ENCODE peak calls at places on chromosomes 7 and 10, in four cellular contexts. One of them, this sample, is unnamed.
A peak's percentile ranks its signal among the peaks of the same experiment; 100 is the strongest.

GRCh38 chr7:96949766-96950165 is 55.6 kb upstream of the DLX6 start:
- DNase-seq in GM12878: no peak
- DNase-seq in K562: no peak
- DNase-seq in NT2/D1: no peak
- DNase-seq in this sample: no peak

GRCh38 chr7:140542226-140542625 is 62.9 kb upstream of the MKRN1 start:
- DNase-seq in K562: no peak
- DNase-seq in GM12878: no peak
- DNase-seq in NT2/D1: no peak
- DNase-seq in this sample: no peak

GRCh38 chr7:40701836-40702551 is 567.2 kb downstream of the SUGCT start:
- DNase-seq in K562: no peak
- DNase-seq in NT2/D1: no peak
- DNase-seq in GM12878: no peak
- DNase-seq in this sample: no peak

GRCh38 chr10:78045237-78045636 is 11.6 kb downstream of the RPS24 start:
- DNase-seq in K562: no peak
- DNase-seq in GM12878: peak; percentile 65
- DNase-seq in NT2/D1: no peak
- DNase-seq in this sample: no peak

GRCh38 chr10:33509231-33509871 is 174.9 kb upstream of the NRP1 start:
- DNase-seq in NT2/D1: no peak
- DNase-seq in K562: no peak
- DNase-seq in GM12878: peak; percentile 25
- DNase-seq in this sample: peak; percentile 56

GRCh38 chr7:107009846-107010203 is 34.7 kb upstream of the PRKAR2B start:
- DNase-seq in K562: no peak
- DNase-seq in GM12878: no peak
- DNase-seq in NT2/D1: no peak
- DNase-seq in this sample: no peak

GRCh38 chr10:6202098-6202683 is 541 bp upstream of the PFKFB3 start:
- DNase-seq in K562: no peak
- DNase-seq in GM12878: no peak
- DNase-seq in NT2/D1: no peak
- DNase-seq in this sample: no peak

GRCh38 chr7:95977994-95978393 is 205.6 kb downstream of the DYNC1I1 start:
- DNase-seq in K562: no peak
- DNase-seq in NT2/D1: no peak
- DNase-seq in GM12878: no peak
- DNase-seq in this sample: no peak

GRCh38 chr7:131057015-131057518 is 270.6 kb upstream of the MKLN1 start:
- DNase-seq in K562: no peak
- DNase-seq in NT2/D1: no peak
- DNase-seq in GM12878: no peak
- DNase-seq in this sample: no peak

GRCh38 chr10:31582365-31583052 is 263.5 kb downstream of the ZEB1 start:
- DNase-seq in K562: no peak
- DNase-seq in GM12878: no peak
- DNase-seq in NT2/D1: no peak
- DNase-seq in this sample: peak; percentile 19

GRCh38 chr10:91034494-91035157 is 113.7 kb upstream of the ANKRD1 start:
- DNase-seq in K562: no peak
- DNase-seq in GM12878: no peak
- DNase-seq in NT2/D1: no peak
- DNase-seq in this sample: no peak

GRCh38 chr7:158576050-158576762 is 11.4 kb downstream of the PTPRN2 start:
- DNase-seq in GM12878: no peak
- DNase-seq in K562: no peak
- DNase-seq in NT2/D1: no peak
- DNase-seq in this sample: no peak

GRCh38 chr7:25124485-25125136 is 449 bp downstream of the CYCS start:
- DNase-seq in K562: peak; percentile 28
- DNase-seq in GM12878: no peak
- DNase-seq in NT2/D1: no peak
- DNase-seq in this sample: no peak

GRCh38 chr10:16182688-16183087 is 254.1 kb upstream of the PTER start:
- DNase-seq in NT2/D1: no peak
- DNase-seq in K562: no peak
- DNase-seq in GM12878: no peak
- DNase-seq in this sample: no peak

GRCh38 chr7:128150223-128150622 is 90.9 kb upstream of the LEP start:
- DNase-seq in K562: no peak
- DNase-seq in GM12878: no peak
- DNase-seq in NT2/D1: no peak
- DNase-seq in this sample: no peak

GRCh38 chr10:97053285-97053684 is 132.5 kb downstream of the SLIT1 start:
- DNase-seq in K562: no peak
- DNase-seq in GM12878: no peak
- DNase-seq in NT2/D1: no peak
- DNase-seq in this sample: no peak

GRCh38 chr10:47396311-47396717 is 12.2 kb upstream of the ZNF488 start:
- DNase-seq in GM12878: no peak
- DNase-seq in K562: no peak
- DNase-seq in NT2/D1: no peak
- DNase-seq in this sample: no peak

GRCh38 chr7:84200859-84201258 is 6.3 kb upstream of the SEMA3A start:
- DNase-seq in NT2/D1: no peak
- DNase-seq in GM12878: no peak
- DNase-seq in K562: no peak
- DNase-seq in this sample: no peak

GRCh38 chr7:25895792-25896171 is 256.2 kb upstream of the NFE2L3 start:
- DNase-seq in NT2/D1: no peak
- DNase-seq in GM12878: no peak
- DNase-seq in K562: no peak
- DNase-seq in this sample: no peak

GRCh38 chr7:96527133-96527827 is 182.4 kb downstream of the SEM1 start:
- DNase-seq in NT2/D1: no peak
- DNase-seq in K562: no peak
- DNase-seq in GM12878: no peak
- DNase-seq in this sample: no peak

GRCh38 chr10:45197816-45198595 is 117.4 kb downstream of the OR13A1 start:
- DNase-seq in NT2/D1: no peak
- DNase-seq in GM12878: no peak
- DNase-seq in K562: no peak
- DNase-seq in this sample: no peak

GRCh38 chr7:143518521-143518920 is 40.8 kb downstream of the TAS2R41 start:
- DNase-seq in NT2/D1: no peak
- DNase-seq in GM12878: no peak
- DNase-seq in K562: no peak
- DNase-seq in this sample: no peak

GRCh38 chr7:99562832-99563231 is 4.4 kb downstream of the ZNF655 start:
- DNase-seq in NT2/D1: peak; percentile 70
- DNase-seq in K562: peak; percentile 80
- DNase-seq in GM12878: no peak
- DNase-seq in this sample: peak; percentile 96

GRCh38 chr7:29935111-29935510 is 54.5 kb downstream of the SCRN1 start:
- DNase-seq in K562: no peak
- DNase-seq in NT2/D1: no peak
- DNase-seq in GM12878: no peak
- DNase-seq in this sample: no peak

DNA sequence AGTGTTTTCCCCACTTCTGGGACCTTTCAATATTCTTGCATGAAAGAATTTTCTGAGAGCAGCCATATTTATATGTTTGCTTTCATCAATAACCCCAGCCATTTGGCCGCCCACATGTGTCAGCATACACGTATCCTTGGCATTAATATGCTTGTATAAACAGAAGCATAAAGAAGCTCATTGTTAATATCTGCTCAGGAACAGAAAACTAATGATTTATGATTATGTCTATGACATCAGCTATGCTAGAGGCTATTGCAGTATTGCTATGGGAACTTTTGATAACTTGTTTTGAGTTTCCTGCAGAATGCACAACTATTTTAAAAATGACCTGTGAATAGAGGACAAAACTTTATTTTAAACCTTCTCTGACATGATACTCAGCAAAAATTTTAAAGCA is 300.9 kb upstream of the MTPN start:
- DNase-seq in K562: no peak
- DNase-seq in NT2/D1: no peak
- DNase-seq in GM12878: no peak
- DNase-seq in this sample: no peak
- H3K9me3 ChIP-seq in K562: no peaks in the 10 kb centered on the region
- H3K9me3 ChIP-seq in NT2/D1: no peaks in the 10 kb centered on the region
- H3K9me3 ChIP-seq in GM12878: no peaks in the 10 kb centered on the region
- H3K9me3 ChIP-seq in this sample: no peaks in the 10 kb centered on the region

GRCh38 chr7:133290676-133291332 is 37.9 kb downstream of the EXOC4 start:
- DNase-seq in GM12878: no peak
- DNase-seq in NT2/D1: no peak
- DNase-seq in K562: no peak
- DNase-seq in this sample: no peak
- TF ChIP-seq ZNF274 in GM12878: no peak
- TF ChIP-seq ZNF274 in NT2/D1: no peak
- TF ChIP-seq ZNF274 in K562: no peak
- TF ChIP-seq ZNF274 in this sample: no peak

GRCh38 chr10:123994417-123995081 is 98.8 kb downstream of the CHST15 start:
- DNase-seq in NT2/D1: peak; percentile 60
- DNase-seq in GM12878: no peak
- DNase-seq in K562: peak; percentile 86
- DNase-seq in this sample: peak; percentile 74
- H3K9ac ChIP-seq in NT2/D1: peak overlapping the region; percentile 85
- H3K9ac ChIP-seq in GM12878: no peak overlapping the region
- H3K9ac ChIP-seq in K562: no peak overlapping the region
- H3K9ac ChIP-seq in this sample: peak overlapping the region; percentile 59

DNA sequence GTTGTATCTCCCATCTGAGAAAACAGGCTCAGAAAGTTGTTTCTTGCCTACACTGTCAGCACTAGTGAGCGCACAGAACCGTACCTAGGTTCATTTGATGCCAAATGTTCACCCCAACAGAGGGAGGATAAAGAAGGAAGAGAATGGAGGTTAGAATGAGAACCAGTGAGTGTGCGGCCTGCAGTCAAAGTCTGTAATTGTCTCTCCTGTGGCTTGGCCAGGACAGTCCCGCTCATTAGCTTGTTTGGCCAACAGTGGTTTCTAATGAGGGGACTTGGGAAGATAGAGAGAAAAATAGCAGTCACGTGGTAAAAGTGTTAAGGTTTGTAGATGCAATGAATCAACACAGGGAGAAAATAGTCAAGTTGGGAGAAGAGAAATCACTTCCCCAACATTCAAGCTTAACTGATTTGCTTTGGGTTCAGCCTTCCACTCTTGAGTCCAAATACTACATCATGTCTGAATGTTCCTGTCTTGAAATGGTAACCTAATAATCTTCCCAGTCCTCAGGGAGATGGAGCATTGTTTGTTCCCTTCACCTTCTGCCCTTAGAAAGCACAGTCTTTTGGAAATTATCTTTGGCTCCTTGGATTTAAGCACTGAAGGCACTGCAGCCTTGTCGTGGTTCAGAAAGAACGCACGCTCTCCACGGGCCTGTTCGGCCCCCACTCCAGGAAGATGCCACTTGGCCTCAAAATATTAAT is 360.4 kb upstream of the ZNF32 start:
- DNase-seq in GM12878: peak; percentile 36
- DNase-seq in K562: no peak
- DNase-seq in NT2/D1: no peak
- DNase-seq in this sample: no peak
- H3K9me3 ChIP-seq in GM12878: no peaks in the 10 kb centered on the region
- H3K9me3 ChIP-seq in K562: no peaks in the 10 kb centered on the region
- H3K9me3 ChIP-seq in NT2/D1: no peaks in the 10 kb centered on the region
- H3K9me3 ChIP-seq in this sample: no peaks in the 10 kb centered on the region